ENCODE peak calls at places on chromosome 10, in six cellular contexts. V, S, Z, T, L and U are unnamed samples.
A peak's percentile ranks its signal among the peaks of the same experiment; 100 is the strongest.

GRCh38 chr10:110226926-110227641 is 19.7 kb downstream of the MXI1 start:
- DNase-seq in V (no peak), Z (peak; percentile 83), L (peak; percentile 92), T (peak; percentile 78), S (peak; percentile 57), U (peak; percentile 44)

GRCh38 chr10:79249156-79250121 is 97.8 kb upstream of the PPIF start:
- DNase-seq in T (no peak), Z (no peak), V (no peak), L (no peak), S (no peak), U (no peak)

GRCh38 chr10:2049560-2049959 is 312.2 kb upstream of the ADARB2 start:
- DNase-seq in Z (no peak), S (no peak), V (no peak), L (no peak), T (no peak), U (no peak)

GRCh38 chr10:120949511-120950102 is 98.4 kb downstream of the WDR11 start:
- DNase-seq in S (no peak), L (no peak), V (no peak), T (no peak), Z (no peak), U (no peak)

GRCh38 chr10:22631646-22632278 is 82.6 kb downstream of the PIP4K2A start:
- DNase-seq in Z (no peak), S (no peak), T (no peak), V (no peak), L (no peak), U (no peak)

GRCh38 chr10:93758911-93759410 is 1.2 kb downstream of the LGI1 start:
- DNase-seq in S (no peak), L (no peak), T (no peak), Z (no peak), V (no peak), U (no peak)

GRCh38 chr10:79559726-79560125 is 481 bp downstream of the SFTPA2 start:
- DNase-seq in V (no peak), Z (no peak), S (no peak), L (no peak), T (no peak), U (no peak)

GRCh38 chr10:46028584-46029570 is 1.5 kb downstream of the NCOA4 start:
- DNase-seq in L (no peak), V (no peak), T (no peak), S (peak; percentile 55), Z (peak; percentile 56), U (peak; percentile 33)

GRCh38 chr10:116385994-116386809 is 41.4 kb upstream of the PNLIPRP3 start:
- DNase-seq in S (peak; percentile 42), Z (no peak), L (no peak), V (no peak), T (no peak), U (no peak)

GRCh38 chr10:84352251-84352842 is 24.0 kb downstream of the CCSER2 start:
- DNase-seq in Z (peak; percentile 80), S (peak; percentile 67), T (no peak), V (no peak), L (no peak), U (peak; percentile 60)

GRCh38 chr10:132050191-132050590 is 15.6 kb upstream of the JAKMIP3 start:
- DNase-seq in L (peak; percentile 35), Z (no peak), S (no peak), V (no peak), T (no peak), U (no peak)

GRCh38 chr10:5491477-5491876 is 7.9 kb downstream of the CALML5 start:
- DNase-seq in L (no peak), V (no peak), Z (no peak), S (no peak), T (no peak), U (no peak)

GRCh38 chr10:79102056-79102874 is 33.5 kb downstream of the ZMIZ1 start:
- DNase-seq in T (peak; percentile 65), Z (peak; percentile 67), S (peak; percentile 81), L (peak; percentile 89), V (no peak), U (peak; percentile 74)

GRCh38 chr10:116873134-116873533 is 23.8 kb downstream of the ENO4 start:
- DNase-seq in V (no peak), T (no peak), Z (no peak), S (no peak), L (no peak), U (no peak)

GRCh38 chr10:97270523-97271154 is 21.8 kb downstream of the ARHGAP19 start:
- DNase-seq in S (no peak), V (no peak), Z (no peak), L (no peak), T (no peak), U (no peak)

GRCh38 chr10:44030132-44030531 is 354.8 kb downstream of the CXCL12 start:
- DNase-seq in L (no peak), Z (peak; percentile 3), V (no peak), S (no peak), T (no peak), U (no peak)

GRCh38 chr10:33143160-33143728 is 185.2 kb upstream of the ITGB1 start:
- DNase-seq in V (no peak), T (no peak), L (no peak), Z (no peak), S (no peak), U (peak; percentile 71)

GRCh38 chr10:53601260-53601875 is 828.8 kb upstream of the MBL2 start:
- DNase-seq in L (no peak), S (peak; percentile 68), T (no peak), V (no peak), Z (no peak), U (no peak)

GRCh38 chr10:16993186-16993585 is 136.4 kb downstream of the CUBN start:
- DNase-seq in V (no peak), Z (no peak), T (no peak), L (no peak), S (no peak), U (no peak)

GRCh38 chr10:64206409-64206808 is 685.2 kb downstream of the REEP3 start:
- DNase-seq in V (no peak), L (no peak), T (no peak), S (no peak), Z (no peak), U (no peak)

GRCh38 chr10:107809889-107810288 is 645.4 kb upstream of the SORCS1 start:
- DNase-seq in L (no peak), S (no peak), Z (no peak), T (no peak), V (no peak), U (no peak)

GRCh38 chr10:34723746-34724145 is 91.3 kb downstream of the PARD3 start:
- DNase-seq in Z (peak; percentile 65), V (no peak), T (no peak), S (peak; percentile 67), L (no peak), U (no peak)

GRCh38 chr10:6843477-6843876 is 263.4 kb upstream of the PRKCQ start:
- DNase-seq in L (no peak), T (no peak), Z (no peak), S (no peak), V (no peak), U (no peak)

GRCh38 chr10:75887981-75888380 is 456.6 kb downstream of the LRMDA start:
- DNase-seq in S (no peak), V (no peak), L (no peak), Z (no peak), T (no peak), U (no peak)

GRCh38 chr10:29648114-29648982 is 13.6 kb upstream of the SVIL start:
- DNase-seq in L (no peak), V (no peak), T (no peak), Z (peak; percentile 70), S (no peak), U (no peak)

GRCh38 chr10:29647483-29647882 is 12.7 kb upstream of the SVIL start:
- DNase-seq in T (no peak), V (no peak), S (no peak), L (no peak), Z (no peak), U (no peak)

GRCh38 chr10:29648983-29649268 is 14.2 kb upstream of the SVIL start:
- DNase-seq in V (no peak), S (no peak), L (no peak), Z (peak; percentile 56), T (no peak), U (peak; percentile 61)

GRCh38 chr10:29646238-29646902 is 11.6 kb upstream of the SVIL start:
- DNase-seq in S (no peak), V (no peak), L (no peak), T (no peak), Z (no peak), U (peak; percentile 87)

DNA sequence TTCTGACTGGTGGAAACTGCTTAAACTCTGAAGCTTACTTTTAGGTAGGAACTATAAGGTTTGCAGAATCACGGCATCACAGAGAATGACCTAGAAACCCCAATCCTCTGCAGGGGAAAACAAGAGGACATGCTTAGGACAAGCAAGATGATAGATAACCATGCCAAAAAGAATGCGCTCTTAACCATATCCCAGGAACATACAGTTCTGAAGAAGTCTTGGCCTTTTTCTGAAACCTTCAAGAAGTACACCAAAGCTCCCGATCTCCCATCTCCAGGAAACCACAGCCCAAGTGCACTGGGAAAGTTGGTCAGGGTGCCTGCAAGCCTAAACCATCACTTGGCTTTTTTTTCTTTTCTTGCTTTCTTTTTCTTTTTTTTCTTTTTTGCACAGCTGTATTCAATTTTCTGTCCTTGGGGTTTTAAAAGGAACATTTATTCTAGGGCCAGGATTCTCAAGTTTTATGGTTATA is 12.2 kb upstream of the SVIL start:
- DNase-seq in V (no peak), T (no peak), S (no peak), Z (no peak), L (no peak), U (no peak)
- H3K4me3 ChIP-seq in V (peak overlapping the region; percentile 33), T (peak overlapping the region; percentile 6), S (no peak overlapping the region), Z (no peak overlapping the region), L (no peak overlapping the region), U (no peak overlapping the region)

GRCh38 chr10:15103513-15103912 is 6.4 kb downstream of the RPP38 start:
- DNase-seq in S (no peak), T (no peak), Z (no peak), V (no peak), L (no peak), U (no peak)

DNA sequence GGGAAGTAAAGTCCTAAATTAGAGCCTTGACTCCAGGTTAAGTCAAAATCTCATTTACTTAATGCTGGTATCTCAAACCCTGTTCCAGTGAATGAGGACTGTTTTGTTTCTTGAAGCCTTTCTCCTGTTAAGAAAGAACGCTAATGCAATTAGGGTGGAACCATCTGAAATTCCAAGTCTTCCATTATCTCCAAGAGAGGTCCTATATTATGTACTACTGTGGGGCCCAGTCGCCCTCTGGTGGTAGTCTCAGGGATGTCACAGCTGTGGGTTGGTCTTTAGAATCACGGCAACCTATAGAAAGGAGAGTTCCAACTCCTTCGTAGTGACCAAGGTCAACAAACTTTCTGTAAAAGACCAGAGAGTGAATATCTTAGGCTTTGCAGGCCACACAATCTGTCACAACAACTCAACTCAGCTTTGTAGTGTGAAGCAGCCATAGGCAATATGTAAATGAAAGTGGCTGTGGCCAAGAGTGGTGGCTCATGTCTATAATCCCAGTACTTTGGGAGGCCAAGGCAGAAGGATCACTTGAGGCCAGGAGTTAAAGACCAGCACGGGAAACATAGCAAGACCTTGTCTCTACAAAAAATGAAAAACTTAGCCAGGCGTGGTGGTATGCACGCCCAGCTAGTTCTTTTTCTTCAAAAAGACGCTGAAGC is 9.3 kb downstream of the RPP38 start:
- DNase-seq in Z (peak; percentile 84), V (no peak), S (peak; percentile 73), T (peak; percentile 49), L (peak; percentile 87), U (peak; percentile 55)
- H3K36me3 ChIP-seq in Z (peaks cover 14% of the 10 kb centered on the region), V (peaks cover 42% of the 10 kb centered on the region), S (peaks cover 25% of the 10 kb centered on the region), T (peaks cover 85% of the 10 kb centered on the region), L (peaks cover 10% of the 10 kb centered on the region), U (peaks cover 93% of the 10 kb centered on the region)

GRCh38 chr10:86261470-86261869 is 105.1 kb downstream of the GRID1 start:
- DNase-seq in L (no peak), T (no peak), Z (no peak), S (no peak), V (no peak), U (no peak)
- H3K27me3 ChIP-seq in L (no peaks in the 10 kb centered on the region), T (peaks cover 56% of the 10 kb centered on the region), Z (no peaks in the 10 kb centered on the region), S (no peaks in the 10 kb centered on the region), V (no peaks in the 10 kb centered on the region), U (no peaks in the 10 kb centered on the region)

GRCh38 chr10:77888356-77888703 is 38.2 kb downstream of the DLG5 start:
- DNase-seq in Z (no peak), V (no peak), L (no peak), S (no peak), T (no peak), U (no peak)
- H3K4me3 ChIP-seq in Z (no peak overlapping the region), V (peak overlapping the region; percentile 37), L (no peak overlapping the region), S (no peak overlapping the region), T (peak overlapping the region; percentile 35), U (no peak overlapping the region)